ENCODE peak calls at places on chromosomes 16 and 17, in four cellular contexts. H, U, X and Z are unnamed samples.

GRCh38 chr16:35690413-35690812 is 2231.0 kb downstream of the TP53TG3F start:
- DNase-seq in U (no peak), H (no peak), X (no peak), Z (no peak)

GRCh38 chr17:58279016-58279671 is 1.6 kb downstream of the MPO start:
- DNase-seq in U (peak; percentile 70), H (peak; percentile 84), X (no peak), Z (peak; percentile 75)

GRCh38 chr16:88068476-88069396 is 117.5 kb downstream of the BANP start:
- DNase-seq in H (peak; percentile 53), X (no peak), U (peak; percentile 30), Z (peak; percentile 79)

GRCh38 chr16:68406458-68407041 is 41.8 kb downstream of the SMPD3 start:
- DNase-seq in U (peak; percentile 18), X (no peak), H (no peak), Z (no peak)

GRCh38 chr16:67922740-67923139 is 8.9 kb downstream of the CTRL start:
- DNase-seq in X (no peak), U (no peak), H (no peak), Z (no peak)

GRCh38 chr16:4489030-4489429 is 12.8 kb downstream of the HMOX2 start:
- DNase-seq in U (no peak), H (no peak), X (no peak), Z (no peak)

GRCh38 chr16:78045865-78046581 is 23.7 kb downstream of the CLEC3A start:
- DNase-seq in U (peak; percentile 73), X (peak; percentile 70), H (no peak), Z (peak; percentile 96)

GRCh38 chr16:30896890-30897730 is 696 bp downstream of the CTF1 start:
- DNase-seq in U (peak; percentile 95), H (peak; percentile 97), X (peak; percentile 92), Z (peak; percentile 95)

GRCh38 chr16:85220125-85220839 is 108.0 kb upstream of the CIBAR2 start:
- DNase-seq in U (peak; percentile 75), X (peak; percentile 84), H (peak; percentile 93), Z (peak; percentile 81)

GRCh38 chr17:19413725-19414124 is 2.7 kb downstream of the RNF112 start:
- DNase-seq in U (no peak), H (no peak), X (no peak), Z (no peak)
- H3K4me3 ChIP-seq in U (no peak overlapping the region), H (no peak overlapping the region), X (no peak overlapping the region), Z (no peak overlapping the region)

GRCh38 chr17:19542247-19542646 is 8.6 kb downstream of the SLC47A1 start:
- DNase-seq in X (no peak), H (no peak), U (no peak), Z (no peak)
- H3K27me3 ChIP-seq in X (no peaks in the 10 kb centered on the region), H (no peaks in the 10 kb centered on the region), U (no peaks in the 10 kb centered on the region), Z (no peaks in the 10 kb centered on the region)

GRCh38 chr17:8081876-8082275 is 5.6 kb downstream of the ALOX12B start:
- DNase-seq in X (no peak), U (no peak), H (no peak), Z (no peak)

GRCh38 chr17:8080208-8080798 is 7.2 kb downstream of the ALOX12B start:
- DNase-seq in H (no peak), U (no peak), X (no peak), Z (no peak)

GRCh38 chr17:8080799-8081219 is 6.7 kb downstream of the ALOX12B start:
- DNase-seq in X (no peak), U (peak; percentile 42), H (no peak), Z (peak; percentile 75)

GRCh38 chr17:8082312-8082711 is 5.2 kb downstream of the ALOX12B start:
- DNase-seq in X (no peak), U (no peak), H (no peak), Z (no peak)

DNA sequence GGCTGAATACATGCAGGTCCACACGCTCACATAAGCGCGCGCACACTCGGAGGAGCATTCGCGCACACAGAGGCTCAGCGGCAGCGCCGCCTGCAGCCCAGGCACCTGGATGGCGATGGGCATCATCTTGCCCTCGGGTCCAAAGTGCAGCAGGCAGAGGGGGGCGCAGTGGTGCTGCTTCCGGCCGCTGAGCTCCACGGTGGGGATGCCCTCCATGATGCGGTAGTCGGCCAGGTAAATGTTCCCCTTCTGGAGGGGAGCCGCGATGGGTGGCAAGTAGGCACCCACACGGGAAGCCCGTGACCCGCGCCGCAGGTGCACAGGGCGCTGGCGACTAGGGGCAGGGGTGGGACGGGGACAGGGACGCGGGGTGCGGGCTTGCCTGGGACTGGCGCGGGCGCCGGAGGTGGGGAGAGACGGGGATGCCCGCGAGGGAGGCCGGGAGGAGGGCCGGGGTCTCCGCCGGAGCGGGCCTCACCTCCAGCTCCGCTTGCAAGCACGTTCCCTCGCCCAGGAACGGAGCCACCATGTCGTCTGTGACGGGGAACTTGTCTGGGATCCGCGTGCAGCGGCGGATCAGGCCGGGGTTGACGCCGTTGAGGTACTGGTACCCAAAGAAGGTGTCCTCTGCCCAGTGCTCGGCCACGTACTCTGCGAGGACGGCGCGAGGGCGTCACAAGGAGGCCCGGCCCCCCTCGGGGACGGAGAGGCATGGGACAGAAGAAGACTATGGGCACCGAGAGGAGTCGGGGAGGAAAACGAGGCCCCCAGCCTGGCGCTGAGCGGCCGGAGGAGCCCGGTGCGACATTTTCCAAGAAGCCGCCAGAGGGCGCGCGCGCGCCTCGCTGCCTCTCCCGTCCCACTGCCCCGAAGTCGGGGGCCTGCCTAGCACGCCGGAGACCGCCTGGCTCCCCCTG is 8.0 kb downstream of the ALOX12B start:
- DNase-seq in U (peak; percentile 85), H (peak; percentile 83), X (peak; percentile 75), Z (peak; percentile 98)
- H3K4me3 ChIP-seq in U (peak overlapping the region; percentile 54), H (peak overlapping the region; percentile 45), X (peak overlapping the region; percentile 41), Z (peak overlapping the region; percentile 70)

DNA sequence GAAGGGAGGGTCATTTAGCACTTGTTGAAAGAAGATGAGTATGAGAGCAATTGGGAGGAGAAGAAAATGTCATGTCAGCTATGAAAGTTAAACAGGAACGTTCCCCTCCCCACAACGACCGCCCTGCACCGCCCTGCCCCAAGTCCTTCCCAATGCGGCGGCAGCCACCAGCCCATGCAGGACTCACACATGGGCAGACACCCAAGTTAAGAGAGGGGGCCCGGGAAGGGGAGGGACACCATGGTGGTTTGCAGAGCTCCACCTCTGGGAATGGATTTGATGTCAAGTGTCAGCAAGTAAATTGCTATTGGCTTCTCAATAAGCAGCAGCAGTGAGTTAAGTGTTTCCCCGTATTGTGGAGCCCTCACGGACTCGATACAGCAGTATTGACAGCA is 22.8 kb downstream of the ZFHX3 start:
- DNase-seq in X (no peak), U (no peak), H (peak; percentile 74), Z (no peak)
- H3K27me3 ChIP-seq in X (no peaks in the 10 kb centered on the region), U (no peaks in the 10 kb centered on the region), H (no peaks in the 10 kb centered on the region), Z (peaks cover 40% of the 10 kb centered on the region)

DNA sequence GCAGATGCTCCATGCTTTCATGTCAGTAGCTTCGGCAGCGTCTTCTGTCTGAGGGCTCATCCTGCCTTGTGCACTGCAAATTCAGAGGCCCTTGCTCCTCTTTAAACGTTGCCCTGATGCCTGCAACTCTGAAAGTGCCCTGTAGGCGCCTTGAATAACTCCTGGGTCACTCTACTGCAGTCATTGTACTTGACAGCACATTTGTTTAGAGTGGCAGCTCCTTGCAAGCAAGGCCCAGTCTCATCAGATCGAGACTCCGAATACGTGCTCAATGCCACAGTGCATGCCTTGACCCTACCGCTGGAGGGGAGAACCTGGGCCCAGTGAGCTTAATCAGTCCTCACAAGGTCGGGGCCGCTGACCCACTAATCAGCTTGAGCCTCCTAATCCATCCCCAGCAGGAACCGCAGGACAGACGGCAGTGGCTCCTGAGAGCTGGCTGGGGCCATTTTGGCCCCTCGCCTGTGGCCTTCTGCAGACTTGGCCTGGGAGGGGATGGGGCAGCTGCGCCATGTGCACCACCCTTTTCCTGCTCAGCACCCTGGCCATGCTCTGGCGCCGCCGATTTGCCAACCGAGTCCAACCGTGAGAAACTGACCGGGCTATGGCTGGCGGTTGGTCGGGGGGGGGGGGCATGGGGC is at the start of gene PRCD:
- DNase-seq in H (no peak), U (peak; percentile 43), X (no peak), Z (peak; percentile 73)
- H3K4me3 ChIP-seq in H (peak within 1 kb of the TSS; percentile 44), U (peak within 1 kb of the TSS; percentile 58), X (peak within 1 kb of the TSS; percentile 30), Z (peak within 1 kb of the TSS; percentile 36)

GRCh38 chr17:80936218-80936617 is 55.4 kb upstream of the CHMP6 start:
- DNase-seq in X (no peak), U (no peak), H (no peak), Z (no peak)
- H3K27me3 ChIP-seq in X (no peaks in the 10 kb centered on the region), U (no peaks in the 10 kb centered on the region), H (no peaks in the 10 kb centered on the region), Z (no peaks in the 10 kb centered on the region)